ENCODE peak calls at places on chromosomes 7 and 10, in four cellular contexts. J is K562, Z is HepG2, Y is SK-N-SH. F is an unnamed sample.
A peak's percentile ranks its signal among the peaks of the same experiment; 100 is the strongest.

GRCh38 chr7:106865130-106866115 is at the start of gene PIK3CG:
- DNase-seq in J (peak; percentile 67), Z (no peak), Y (no peak), F (no peak)

GRCh38 chr10:44651834-44652233 is 259.3 kb upstream of the TMEM72 start:
- DNase-seq in J (no peak), Z (no peak), Y (no peak), F (no peak)

GRCh38 chr10:10038358-10038757 is 979.3 kb upstream of the CELF2 start:
- DNase-seq in J (no peak), Z (no peak), Y (no peak), F (no peak)

GRCh38 chr7:105316578-105317375 is 71.9 kb downstream of the SRPK2 start:
- DNase-seq in J (no peak), Z (no peak), Y (no peak), F (no peak)

GRCh38 chr10:44774676-44775401 is 136.3 kb upstream of the TMEM72 start:
- DNase-seq in J (no peak), Z (no peak), Y (no peak), F (no peak)

GRCh38 chr10:112821042-112821441 is 129.0 kb upstream of the TCF7L2 start:
- DNase-seq in J (no peak), Z (no peak), Y (no peak), F (no peak)

GRCh38 chr10:79153753-79154152 is 85.0 kb downstream of the ZMIZ1 start:
- DNase-seq in J (no peak), Z (no peak), Y (no peak), F (no peak)

GRCh38 chr10:86785021-86785420 is 28.6 kb downstream of the BMPR1A start:
- DNase-seq in J (no peak), Z (no peak), Y (no peak), F (no peak)

GRCh38 chr7:1769286-1770200 is 99.5 kb downstream of the ELFN1 start:
- DNase-seq in J (no peak), Z (no peak), Y (no peak), F (no peak)

GRCh38 chr10:96721207-96721572 is 876 bp upstream of the PIK3AP1 start:
- DNase-seq in J (no peak), Z (no peak), Y (peak; percentile 33), F (no peak)

DNA sequence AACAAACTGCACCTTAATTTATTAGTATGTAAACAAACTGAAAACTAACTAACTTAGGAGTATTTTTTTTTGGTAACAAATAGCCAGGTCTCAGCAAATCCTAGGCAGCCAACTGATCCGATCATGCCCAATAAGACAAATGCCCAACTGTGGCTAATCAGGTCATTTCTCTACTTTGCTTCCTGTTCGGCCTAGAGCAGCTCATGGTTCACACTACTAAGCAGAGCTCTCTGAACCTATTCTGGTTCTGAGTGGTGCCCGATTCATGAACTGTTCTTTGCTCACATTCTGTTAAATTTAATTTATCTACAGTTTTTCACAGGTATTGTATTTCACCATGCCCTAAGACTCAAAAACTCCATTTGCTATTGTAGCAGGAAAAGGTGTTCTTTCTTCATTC is 55.1 kb downstream of the CCDC3 start:
- DNase-seq in J (no peak), Z (no peak), Y (no peak), F (no peak)
- H3K4me2 ChIP-seq in J (no peak overlapping the region), Z (no peak overlapping the region), Y (no peak overlapping the region), F (no peak overlapping the region)

GRCh38 chr7:27237735-27238334 is 4.8 kb upstream of the EVX1 start:
- DNase-seq in J (no peak), Z (no peak), Y (no peak), F (no peak)

GRCh38 chr7:27236053-27236410 is 6.6 kb upstream of the EVX1 start:
- DNase-seq in J (no peak), Z (no peak), Y (no peak), F (no peak)

GRCh38 chr7:27239780-27240731 is 2.5 kb upstream of the EVX1 start:
- DNase-seq in J (no peak), Z (no peak), Y (no peak), F (no peak)

GRCh38 chr7:27238979-27239779 is 3.4 kb upstream of the EVX1 start:
- DNase-seq in J (no peak), Z (no peak), Y (peak; percentile 79), F (no peak)

DNA sequence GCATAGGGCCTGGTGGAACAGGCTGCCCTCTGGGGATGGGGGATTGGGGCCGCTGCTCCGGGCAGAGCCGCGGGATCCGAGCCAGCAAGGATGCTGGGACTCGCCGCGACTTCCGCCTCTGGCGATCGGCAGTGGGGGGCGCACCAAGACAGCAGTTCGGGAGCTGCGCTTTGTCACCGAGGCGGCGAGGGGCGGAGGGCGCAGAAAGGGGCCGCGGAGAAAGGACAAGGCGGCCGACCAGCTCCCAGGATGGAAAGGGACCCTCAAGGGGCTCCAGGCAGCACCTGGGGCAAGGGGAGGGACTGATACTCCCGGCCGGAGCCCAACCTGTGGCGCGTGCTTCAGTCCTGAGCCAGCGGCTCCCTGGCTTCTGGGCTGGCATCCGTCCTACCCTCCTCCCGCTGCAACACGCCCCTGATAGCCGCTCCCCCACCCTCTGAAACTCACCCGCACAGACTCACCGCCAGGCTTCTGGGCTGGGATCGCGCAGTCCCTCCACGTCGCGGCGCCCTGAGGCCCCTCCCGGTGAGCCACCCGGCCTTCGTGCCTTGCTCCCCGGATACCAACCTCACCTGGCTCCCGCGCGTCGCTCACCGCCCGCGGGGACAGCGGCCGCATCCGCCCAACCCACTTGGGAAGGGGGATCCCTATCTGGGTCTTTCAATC is 7.1 kb upstream of the EVX1 start:
- DNase-seq in J (peak; percentile 30), Z (peak; percentile 13), Y (peak; percentile 85), F (peak; percentile 16)
- TF ChIP-seq MAX in J (no peak), Z (no peak), Y (no peak), F (no peak)

DNA sequence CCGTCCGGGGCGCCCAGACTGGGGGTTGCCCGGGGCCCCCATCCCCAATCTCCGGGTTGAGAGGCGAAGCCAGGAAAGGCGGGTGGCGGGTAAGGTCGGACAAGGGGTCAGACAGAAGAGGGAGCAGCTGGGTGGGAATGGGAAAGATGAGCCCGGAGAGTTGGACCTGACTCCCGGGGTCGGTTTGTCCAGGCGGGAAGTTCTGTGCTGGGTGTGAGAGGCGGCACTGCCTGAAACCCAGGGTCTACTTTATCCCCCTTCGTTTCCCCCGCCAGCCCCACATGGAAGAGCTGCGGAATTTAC is 675 bp downstream of the SLC4A2 start:
- DNase-seq in J (no peak), Z (no peak), Y (no peak), F (no peak)
- TF ChIP-seq SIN3A in J (no peak), Z (no peak), Y (peak; percentile 14), F (no peak)

GRCh38 chr7:69893915-69894314 is 295.6 kb downstream of the AUTS2 start:
- DNase-seq in J (no peak), Z (no peak), Y (peak; percentile 51), F (no peak)

GRCh38 chr7:69890081-69890369 is 291.8 kb downstream of the AUTS2 start:
- DNase-seq in J (no peak), Z (no peak), Y (no peak), F (no peak)

GRCh38 chr7:69892790-69893189 is 294.5 kb downstream of the AUTS2 start:
- DNase-seq in J (no peak), Z (no peak), Y (no peak), F (no peak)

DNA sequence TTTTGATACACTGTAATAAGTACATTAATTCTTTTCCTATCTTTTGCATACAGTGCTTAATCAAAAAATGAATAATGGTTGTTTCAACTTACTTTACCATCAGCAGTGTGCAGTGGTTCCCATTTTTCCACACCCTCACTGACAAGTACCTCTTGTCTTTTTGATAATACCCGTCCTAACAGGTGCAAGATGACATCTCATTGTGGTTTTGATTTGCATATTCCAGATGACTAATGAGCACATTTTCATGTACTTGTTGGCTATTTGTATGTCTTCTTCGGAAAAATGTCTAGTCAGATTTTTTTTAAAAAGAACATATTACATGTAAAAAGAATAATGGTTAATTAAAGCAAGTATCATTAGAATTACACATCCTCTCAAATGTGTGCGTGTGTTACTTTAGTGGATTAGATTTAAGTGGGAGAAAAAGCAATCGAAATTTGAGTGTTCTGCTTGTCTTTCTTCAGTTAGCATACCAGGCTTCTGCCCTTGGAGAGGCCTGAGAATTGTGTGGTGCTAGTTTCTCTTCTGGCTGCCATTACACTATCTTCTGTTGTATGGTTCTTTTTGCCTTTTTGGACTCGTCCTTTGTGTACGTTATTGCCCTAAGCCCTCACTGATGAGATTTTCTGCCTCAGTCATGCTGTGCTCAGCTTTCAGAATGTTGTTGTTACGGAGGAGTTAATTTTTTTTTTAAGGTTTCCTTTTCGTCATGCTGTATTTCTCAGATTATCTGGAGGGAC is 291.2 kb downstream of the AUTS2 start:
- DNase-seq in J (no peak), Z (no peak), Y (no peak), F (no peak)
- H3K4me2 ChIP-seq in J (no peak overlapping the region), Z (no peak overlapping the region), Y (no peak overlapping the region), F (no peak overlapping the region)

GRCh38 chr7:140723002-140723401 is 26.5 kb downstream of the NDUFB2 start:
- DNase-seq in J (no peak), Z (no peak), Y (no peak), F (no peak)
- TF ChIP-seq MAX in J (no peak), Z (no peak), Y (no peak), F (no peak)

GRCh38 chr10:30431435-30431911 is 2.5 kb upstream of the MAP3K8 start:
- DNase-seq in J (peak; percentile 62), Z (no peak), Y (no peak), F (no peak)
- TF ChIP-seq SIN3A in J (no peak), Z (no peak), Y (no peak), F (peak; percentile 31)

DNA sequence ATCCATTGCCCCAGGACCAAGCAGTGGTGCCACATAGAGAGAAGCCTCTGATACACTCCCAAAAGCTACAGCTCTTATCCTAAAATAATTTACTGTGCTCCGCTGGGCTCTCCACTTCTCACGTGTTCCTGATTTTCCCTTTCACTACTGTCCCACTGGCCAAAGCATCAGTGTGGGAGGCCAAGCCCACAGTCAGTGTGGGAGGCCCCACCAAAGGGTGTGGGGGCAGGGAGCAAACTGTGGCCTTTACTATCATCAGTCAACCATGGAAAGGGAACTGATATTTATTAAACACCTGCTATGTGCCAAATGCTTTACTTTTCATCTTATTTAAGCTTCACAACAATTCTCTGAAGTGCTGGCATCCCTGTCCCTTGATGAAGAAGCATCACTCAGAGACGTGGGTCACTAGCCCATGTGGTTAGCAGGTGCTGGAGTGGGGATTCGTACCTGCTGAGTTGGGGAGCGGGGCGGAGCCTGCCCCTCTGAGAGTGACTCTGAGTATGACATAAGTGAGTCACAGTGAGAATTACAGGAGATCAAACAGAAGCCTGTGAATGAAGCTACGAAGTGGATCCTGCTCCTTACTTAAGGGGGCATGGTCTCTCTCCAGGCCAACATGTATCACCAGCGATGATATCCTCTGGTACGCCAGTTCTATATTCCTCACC is 50.4 kb downstream of the PYROXD2 start:
- DNase-seq in J (no peak), Z (no peak), Y (no peak), F (no peak)
- H3K4me2 ChIP-seq in J (no peak overlapping the region), Z (no peak overlapping the region), Y (no peak overlapping the region), F (no peak overlapping the region)

GRCh38 chr10:91201213-91201996 is 19.1 kb upstream of the PCGF5 start:
- DNase-seq in J (no peak), Z (no peak), Y (no peak), F (no peak)

GRCh38 chr10:91197044-91197651 is 23.3 kb upstream of the PCGF5 start:
- DNase-seq in J (no peak), Z (no peak), Y (no peak), F (no peak)

GRCh38 chr10:91196268-91197043 is 24.0 kb upstream of the PCGF5 start:
- DNase-seq in J (no peak), Z (no peak), Y (no peak), F (no peak)

GRCh38 chr10:91200314-91201212 is 19.9 kb upstream of the PCGF5 start:
- DNase-seq in J (no peak), Z (no peak), Y (no peak), F (no peak)

DNA sequence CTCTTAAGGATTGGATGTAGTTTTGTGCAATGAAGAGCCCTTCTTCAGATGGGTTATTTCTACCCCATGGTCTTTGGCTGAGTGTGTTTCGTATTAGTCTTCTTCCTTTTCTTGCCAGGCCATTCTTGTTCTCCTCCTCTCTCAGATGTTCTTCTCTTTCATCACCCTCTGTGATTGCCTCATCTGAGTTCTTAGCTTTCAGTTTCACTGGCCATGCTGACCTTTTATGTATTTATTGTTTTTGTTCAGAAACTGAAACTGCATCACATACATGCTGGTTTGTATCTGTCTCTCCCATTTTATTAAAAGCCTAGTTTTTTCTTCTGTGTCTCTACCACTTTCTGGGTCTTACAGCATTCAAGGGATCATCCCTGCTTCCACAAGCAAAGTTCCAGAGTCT is 21.7 kb upstream of the PCGF5 start:
- DNase-seq in J (no peak), Z (no peak), Y (no peak), F (no peak)
- TF ChIP-seq MAX in J (no peak), Z (no peak), Y (no peak), F (no peak)

F was measured in HCT116.